ENCODE peak calls at places on chromosomes 4 and X, in eight cellular contexts. Z, T, M, J, R, Y, Q and I are unnamed samples.

GRCh38 chrX:128759177-128759576 is 707.0 kb upstream of the ACTRT1 start:
- DNase-seq in R (no peak), J (no peak), Z (no peak), Y (no peak), M (no peak), Q (no peak), T (no peak), I (no peak)

GRCh38 chr4:53676402-53676871 is 85.2 kb upstream of the LNX1 start:
- DNase-seq in Q (no peak), M (no peak), Z (no peak), Y (no peak), J (no peak), R (no peak), T (no peak), I (no peak)

GRCh38 chr4:88818650-88819470 is 121.2 kb upstream of the NAP1L5 start:
- DNase-seq in Q (peak; percentile 21), Y (no peak), Z (peak; percentile 79), R (peak; percentile 32), J (peak; percentile 45), M (peak; percentile 71), T (no peak), I (peak; percentile 70)

GRCh38 chr4:16117164-16117563 is 33.3 kb upstream of the PROM1 start:
- DNase-seq in M (no peak), J (no peak), T (no peak), Z (no peak), Q (no peak), R (no peak), Y (no peak), I (no peak)

GRCh38 chrX:13119386-13119785 is 75.0 kb upstream of the FAM9C start:
- DNase-seq in T (no peak), Y (no peak), R (no peak), Q (no peak), J (peak; percentile 8), Z (no peak), M (no peak), I (no peak)

GRCh38 chr4:105710678-105711077 is 2.1 kb downstream of the GSTCD start:
- DNase-seq in Y (no peak), J (no peak), T (no peak), R (no peak), Z (no peak), Q (no peak), M (peak; percentile 62), I (no peak)

GRCh38 chr4:163707873-163708272 is 213.4 kb downstream of the TMA16 start:
- DNase-seq in J (no peak), T (no peak), R (no peak), Y (no peak), Q (no peak), Z (no peak), M (no peak), I (no peak)

GRCh38 chrX:112731793-112732192 is 52.1 kb upstream of the LHFPL1 start:
- DNase-seq in Q (no peak), R (no peak), T (no peak), Y (no peak), Z (no peak), J (no peak), M (no peak), I (no peak)

GRCh38 chr4:8409271-8410065 is 31.1 kb downstream of the ACOX3 start:
- DNase-seq in T (no peak), M (no peak), R (peak; percentile 29), J (no peak), Q (no peak), Y (peak; percentile 55), Z (no peak), I (peak; percentile 73)

GRCh38 chr4:156101571-156101970 is 147.9 kb upstream of the CTSO start:
- DNase-seq in M (no peak), Q (no peak), Z (no peak), T (no peak), J (no peak), R (no peak), Y (no peak), I (no peak)

GRCh38 chrX:125810856-125811255 is 355.2 kb downstream of the DCAF12L2 start:
- DNase-seq in R (no peak), T (no peak), M (no peak), Z (no peak), Y (no peak), Q (no peak), J (no peak), I (no peak)

GRCh38 chr4:7462509-7462971 is 27.8 kb upstream of the PSAPL1 start:
- DNase-seq in J (peak; percentile 60), T (no peak), Q (peak; percentile 46), R (no peak), Z (peak; percentile 80), Y (no peak), M (no peak), I (peak; percentile 70)

GRCh38 chrX:11143931-11144678 is 33.0 kb downstream of the HCCS start:
- DNase-seq in M (peak; percentile 68), T (peak; percentile 6), Y (no peak), J (peak; percentile 29), R (peak; percentile 23), Z (peak; percentile 85), Q (peak; percentile 8), I (peak; percentile 83)

GRCh38 chrX:39438603-39439602 is 637.6 kb downstream of the MID1IP1 start:
- DNase-seq in Q (no peak), Z (no peak), R (no peak), T (no peak), M (no peak), Y (no peak), J (no peak), I (no peak)

GRCh38 chr4:169458575-169458974 is 153.8 kb downstream of the NEK1 start:
- DNase-seq in J (no peak), Y (no peak), Q (no peak), R (no peak), T (no peak), M (no peak), Z (no peak), I (no peak)

GRCh38 chrX:8500203-8500602 is 35.6 kb downstream of the VCX3B start:
- DNase-seq in R (no peak), M (no peak), Y (no peak), J (no peak), T (no peak), Z (no peak), Q (no peak), I (no peak)

GRCh38 chrX:70082723-70083122 is 20.5 kb downstream of the OTUD6A start:
- DNase-seq in R (no peak), J (no peak), T (no peak), M (no peak), Z (no peak), Y (no peak), Q (no peak), I (no peak)

GRCh38 chrX:30513284-30513683 is 64.3 kb downstream of the TASL start:
- DNase-seq in R (no peak), Y (no peak), T (no peak), M (no peak), J (no peak), Q (no peak), Z (no peak), I (no peak)

GRCh38 chr4:83535520-83535944 is 376 bp upstream of the GPAT3 start:
- DNase-seq in J (peak; percentile 53), R (peak; percentile 42), Z (peak; percentile 40), Q (peak; percentile 53), T (peak; percentile 22), Y (no peak), M (peak; percentile 45), I (peak; percentile 39)

GRCh38 chrX:105564536-105564935 is 257.8 kb upstream of the NRK start:
- DNase-seq in M (no peak), T (no peak), R (no peak), J (peak; percentile 38), Y (no peak), Z (no peak), Q (no peak), I (no peak)

GRCh38 chr4:182827981-182828677 is 89.1 kb downstream of the DCTD start:
- DNase-seq in Q (no peak), T (no peak), Z (no peak), M (no peak), R (no peak), J (no peak), Y (no peak), I (no peak)